ENCODE peak calls at places on chromosomes 16 and 17, in seven cellular contexts. One of them, this sample, is unnamed.

GRCh38 chr17:39461911-39462641 is 790 bp downstream of the CDK12 start:
- DNase-seq in SJCRH30: no peak
- DNase-seq in NCI-H2171: no peak
- DNase-seq in AG08395: peak
- DNase-seq in NCI-H1092: peak
- DNase-seq in GM12865: no peak
- DNase-seq in sciatic nerve: no peak
- DNase-seq in this sample: peak

GRCh38 chr17:74856113-74856512 is 3.6 kb downstream of the GRIN2C start:
- DNase-seq in SJCRH30: peak
- DNase-seq in NCI-H2171: no peak
- DNase-seq in AG08395: no peak
- DNase-seq in NCI-H1092: no peak
- DNase-seq in GM12865: no peak
- DNase-seq in sciatic nerve: no peak
- DNase-seq in this sample: no peak

GRCh38 chr16:76278976-76279375 is 1.8 kb downstream of the CNTNAP4 start:
- DNase-seq in SJCRH30: no peak
- DNase-seq in NCI-H2171: no peak
- DNase-seq in AG08395: no peak
- DNase-seq in NCI-H1092: peak
- DNase-seq in GM12865: peak
- DNase-seq in sciatic nerve: no peak
- DNase-seq in this sample: no peak

GRCh38 chr17:17205368-17206148 is 575 bp downstream of the PLD6 start:
- DNase-seq in SJCRH30: peak
- DNase-seq in NCI-H2171: peak
- DNase-seq in AG08395: peak
- DNase-seq in NCI-H1092: no peak
- DNase-seq in GM12865: peak
- DNase-seq in sciatic nerve: peak
- DNase-seq in this sample: peak

GRCh38 chr16:89242795-89243200 is 25.3 kb downstream of the ZNF778 start:
- DNase-seq in SJCRH30: no peak
- DNase-seq in NCI-H2171: no peak
- DNase-seq in AG08395: no peak
- DNase-seq in NCI-H1092: no peak
- DNase-seq in GM12865: no peak
- DNase-seq in sciatic nerve: no peak
- DNase-seq in this sample: no peak

GRCh38 chr17:17845046-17845775 is 8.4 kb upstream of the SREBF1 start:
- DNase-seq in SJCRH30: no peak
- DNase-seq in NCI-H2171: no peak
- DNase-seq in AG08395: no peak
- DNase-seq in NCI-H1092: no peak
- DNase-seq in GM12865: no peak
- DNase-seq in sciatic nerve: no peak
- DNase-seq in this sample: no peak

GRCh38 chr17:63954402-63955063 is 18.2 kb downstream of the SCN4A start:
- DNase-seq in SJCRH30: no peak
- DNase-seq in NCI-H2171: no peak
- DNase-seq in AG08395: no peak
- DNase-seq in NCI-H1092: no peak
- DNase-seq in GM12865: peak
- DNase-seq in sciatic nerve: no peak
- DNase-seq in this sample: no peak

GRCh38 chr17:59914274-59914854 is 21.4 kb downstream of the RPS6KB1 start:
- DNase-seq in SJCRH30: peak
- DNase-seq in NCI-H2171: peak
- DNase-seq in AG08395: peak
- DNase-seq in NCI-H1092: peak
- DNase-seq in GM12865: peak
- DNase-seq in sciatic nerve: no peak
- DNase-seq in this sample: peak

GRCh38 chr17:81345211-81346089 is 49.8 kb upstream of the BAHCC1 start:
- DNase-seq in SJCRH30: peak
- DNase-seq in NCI-H2171: peak
- DNase-seq in AG08395: peak
- DNase-seq in NCI-H1092: peak
- DNase-seq in GM12865: peak
- DNase-seq in sciatic nerve: peak
- DNase-seq in this sample: peak

GRCh38 chr17:76709077-76709950 is 1.5 kb downstream of the MXRA7 start:
- DNase-seq in SJCRH30: peak
- DNase-seq in NCI-H2171: no peak
- DNase-seq in AG08395: peak
- DNase-seq in NCI-H1092: no peak
- DNase-seq in GM12865: no peak
- DNase-seq in sciatic nerve: peak
- DNase-seq in this sample: peak

GRCh38 chr16:23030001-23030400 is 119.3 kb downstream of the USP31 start:
- DNase-seq in SJCRH30: no peak
- DNase-seq in NCI-H2171: no peak
- DNase-seq in AG08395: no peak
- DNase-seq in NCI-H1092: peak
- DNase-seq in GM12865: no peak
- DNase-seq in sciatic nerve: no peak
- DNase-seq in this sample: peak

GRCh38 chr17:81566461-81567126 is 14.4 kb upstream of the FAAP100 start:
- DNase-seq in SJCRH30: peak
- DNase-seq in NCI-H2171: peak
- DNase-seq in AG08395: peak
- DNase-seq in NCI-H1092: peak
- DNase-seq in GM12865: no peak
- DNase-seq in sciatic nerve: peak
- DNase-seq in this sample: peak

GRCh38 chr17:40819528-40820125 is 2.8 kb downstream of the KRT10 start:
- DNase-seq in SJCRH30: peak
- DNase-seq in NCI-H2171: no peak
- DNase-seq in AG08395: peak
- DNase-seq in NCI-H1092: no peak
- DNase-seq in GM12865: no peak
- DNase-seq in sciatic nerve: no peak
- DNase-seq in this sample: no peak

GRCh38 chr16:86777098-86777946 is 199.0 kb downstream of the FOXL1 start:
- DNase-seq in SJCRH30: peak
- DNase-seq in NCI-H2171: no peak
- DNase-seq in AG08395: no peak
- DNase-seq in NCI-H1092: no peak
- DNase-seq in GM12865: no peak
- DNase-seq in sciatic nerve: peak
- DNase-seq in this sample: no peak

GRCh38 chr17:34504814-34505484 is 74.4 kb upstream of the TMEM132E start:
- DNase-seq in SJCRH30: no peak
- DNase-seq in NCI-H2171: no peak
- DNase-seq in AG08395: no peak
- DNase-seq in NCI-H1092: no peak
- DNase-seq in GM12865: peak
- DNase-seq in sciatic nerve: no peak
- DNase-seq in this sample: no peak

GRCh38 chr16:85137323-85138072 is 25.2 kb upstream of the CIBAR2 start:
- DNase-seq in SJCRH30: peak
- DNase-seq in NCI-H2171: no peak
- DNase-seq in AG08395: peak
- DNase-seq in NCI-H1092: no peak
- DNase-seq in GM12865: no peak
- DNase-seq in sciatic nerve: peak
- DNase-seq in this sample: peak

GRCh38 chr16:81523387-81524115 is 78.9 kb downstream of the CMIP start:
- DNase-seq in SJCRH30: no peak
- DNase-seq in NCI-H2171: no peak
- DNase-seq in AG08395: peak
- DNase-seq in NCI-H1092: no peak
- DNase-seq in GM12865: no peak
- DNase-seq in sciatic nerve: no peak
- DNase-seq in this sample: no peak

GRCh38 chr17:50096092-50096491 is 941 bp downstream of the PDK2 start:
- DNase-seq in SJCRH30: no peak
- DNase-seq in NCI-H2171: no peak
- DNase-seq in AG08395: no peak
- DNase-seq in NCI-H1092: no peak
- DNase-seq in GM12865: no peak
- DNase-seq in sciatic nerve: peak
- DNase-seq in this sample: no peak

GRCh38 chr16:11138769-11139623 is 117.0 kb downstream of the SOCS1 start:
- DNase-seq in SJCRH30: peak
- DNase-seq in NCI-H2171: no peak
- DNase-seq in AG08395: peak
- DNase-seq in NCI-H1092: no peak
- DNase-seq in GM12865: no peak
- DNase-seq in sciatic nerve: no peak
- DNase-seq in this sample: no peak

GRCh38 chr17:49195746-49196145 is 14.6 kb downstream of the GNGT2 start:
- DNase-seq in SJCRH30: no peak
- DNase-seq in NCI-H2171: no peak
- DNase-seq in AG08395: no peak
- DNase-seq in NCI-H1092: no peak
- DNase-seq in GM12865: peak
- DNase-seq in sciatic nerve: no peak
- DNase-seq in this sample: no peak

GRCh38 chr17:45093444-45094110 is 32.5 kb downstream of the NMT1 start:
- DNase-seq in SJCRH30: no peak
- DNase-seq in NCI-H2171: no peak
- DNase-seq in AG08395: no peak
- DNase-seq in NCI-H1092: no peak
- DNase-seq in GM12865: no peak
- DNase-seq in sciatic nerve: no peak
- DNase-seq in this sample: no peak

GRCh38 chr17:72850410-72850809 is 242.1 kb downstream of the SLC39A11 start:
- DNase-seq in SJCRH30: no peak
- DNase-seq in NCI-H2171: no peak
- DNase-seq in AG08395: peak
- DNase-seq in NCI-H1092: no peak
- DNase-seq in GM12865: no peak
- DNase-seq in sciatic nerve: no peak
- DNase-seq in this sample: no peak

GRCh38 chr17:50210249-50211225 is 9.1 kb upstream of the COL1A1 start:
- DNase-seq in SJCRH30: peak
- DNase-seq in NCI-H2171: no peak
- DNase-seq in AG08395: peak
- DNase-seq in NCI-H1092: no peak
- DNase-seq in GM12865: no peak
- DNase-seq in sciatic nerve: peak
- DNase-seq in this sample: peak

GRCh38 chr17:73278465-73279453 is 17.1 kb upstream of the CPSF4L start:
- DNase-seq in SJCRH30: peak
- DNase-seq in NCI-H2171: peak
- DNase-seq in AG08395: peak
- DNase-seq in NCI-H1092: peak
- DNase-seq in GM12865: no peak
- DNase-seq in sciatic nerve: peak
- DNase-seq in this sample: peak

GRCh38 chr16:89841275-89841674 is 13.0 kb downstream of the SPIRE2 start:
- DNase-seq in SJCRH30: no peak
- DNase-seq in NCI-H2171: no peak
- DNase-seq in AG08395: no peak
- DNase-seq in NCI-H1092: no peak
- DNase-seq in GM12865: peak
- DNase-seq in sciatic nerve: no peak
- DNase-seq in this sample: no peak

GRCh38 chr17:64741924-64742670 is 80.0 kb upstream of the SMURF2 start:
- DNase-seq in SJCRH30: peak
- DNase-seq in NCI-H2171: no peak
- DNase-seq in AG08395: peak
- DNase-seq in NCI-H1092: no peak
- DNase-seq in GM12865: no peak
- DNase-seq in sciatic nerve: no peak
- DNase-seq in this sample: no peak

GRCh38 chr17:46144246-46144645 is 49.0 kb downstream of the KANSL1 start:
- DNase-seq in SJCRH30: no peak
- DNase-seq in NCI-H2171: no peak
- DNase-seq in AG08395: no peak
- DNase-seq in NCI-H1092: no peak
- DNase-seq in GM12865: peak
- DNase-seq in sciatic nerve: no peak
- DNase-seq in this sample: no peak

GRCh38 chr17:82505296-82505695 is 14.2 kb upstream of the FOXK2 start:
- DNase-seq in SJCRH30: no peak
- DNase-seq in NCI-H2171: no peak
- DNase-seq in AG08395: no peak
- DNase-seq in NCI-H1092: no peak
- DNase-seq in GM12865: no peak
- DNase-seq in sciatic nerve: no peak
- DNase-seq in this sample: no peak

GRCh38 chr17:73949903-73950302 is 253.6 kb upstream of the RPL38 start:
- DNase-seq in SJCRH30: no peak
- DNase-seq in NCI-H2171: no peak
- DNase-seq in AG08395: no peak
- DNase-seq in NCI-H1092: no peak
- DNase-seq in GM12865: no peak
- DNase-seq in sciatic nerve: no peak
- DNase-seq in this sample: no peak

GRCh38 chr16:27430923-27431484 is 29.0 kb downstream of the IL21R start:
- DNase-seq in SJCRH30: peak
- DNase-seq in NCI-H2171: no peak
- DNase-seq in AG08395: no peak
- DNase-seq in NCI-H1092: no peak
- DNase-seq in GM12865: peak
- DNase-seq in sciatic nerve: peak
- DNase-seq in this sample: no peak

GRCh38 chr16:87956169-87956770 is 5.0 kb downstream of the BANP start:
- DNase-seq in SJCRH30: no peak
- DNase-seq in NCI-H2171: peak
- DNase-seq in AG08395: no peak
- DNase-seq in NCI-H1092: no peak
- DNase-seq in GM12865: peak
- DNase-seq in sciatic nerve: no peak
- DNase-seq in this sample: no peak

GRCh38 chr17:2156666-2157065 is 101.8 kb downstream of the HIC1 start:
- DNase-seq in SJCRH30: no peak
- DNase-seq in NCI-H2171: no peak
- DNase-seq in AG08395: no peak
- DNase-seq in NCI-H1092: no peak
- DNase-seq in GM12865: no peak
- DNase-seq in sciatic nerve: no peak
- DNase-seq in this sample: no peak

GRCh38 chr17:65707780-65708179 is 146.3 kb upstream of the AXIN2 start:
- DNase-seq in SJCRH30: no peak
- DNase-seq in NCI-H2171: no peak
- DNase-seq in AG08395: no peak
- DNase-seq in NCI-H1092: no peak
- DNase-seq in GM12865: no peak
- DNase-seq in sciatic nerve: no peak
- DNase-seq in this sample: no peak

GRCh38 chr16:85393674-85394510 is 219.2 kb upstream of the GSE1 start:
- DNase-seq in SJCRH30: peak
- DNase-seq in NCI-H2171: peak
- DNase-seq in AG08395: peak
- DNase-seq in NCI-H1092: no peak
- DNase-seq in GM12865: peak
- DNase-seq in sciatic nerve: peak
- DNase-seq in this sample: peak

GRCh38 chr16:54987081-54987480 is 56.4 kb downstream of the IRX5 start:
- DNase-seq in SJCRH30: no peak
- DNase-seq in NCI-H2171: no peak
- DNase-seq in AG08395: no peak
- DNase-seq in NCI-H1092: no peak
- DNase-seq in GM12865: no peak
- DNase-seq in sciatic nerve: no peak
- DNase-seq in this sample: no peak

GRCh38 chr17:81962499-81963441 is 1.8 kb upstream of the NOTUM start:
- DNase-seq in SJCRH30: peak
- DNase-seq in NCI-H2171: no peak
- DNase-seq in AG08395: no peak
- DNase-seq in NCI-H1092: no peak
- DNase-seq in GM12865: no peak
- DNase-seq in sciatic nerve: no peak
- DNase-seq in this sample: no peak

GRCh38 chr17:42111901-42112551 is 488 bp downstream of the DHX58 start:
- DNase-seq in SJCRH30: no peak
- DNase-seq in NCI-H2171: no peak
- DNase-seq in AG08395: peak
- DNase-seq in NCI-H1092: no peak
- DNase-seq in GM12865: peak
- DNase-seq in sciatic nerve: no peak
- DNase-seq in this sample: no peak

GRCh38 chr17:81250286-81251090 is 11.4 kb downstream of the NDUFAF8 start:
- DNase-seq in SJCRH30: no peak
- DNase-seq in NCI-H2171: no peak
- DNase-seq in AG08395: no peak
- DNase-seq in NCI-H1092: peak
- DNase-seq in GM12865: no peak
- DNase-seq in sciatic nerve: no peak
- DNase-seq in this sample: peak